ENCODE peak calls at places on chromosomes 5 and 9, in nine cellular contexts. One of them, this sample, is unnamed.
A peak's percentile ranks its signal among the peaks of the same experiment; 100 is the strongest.

GRCh38 chr5:157359350-157359910 is 93.5 kb downstream of the CYFIP2 start:
- DNase-seq in body of pancreas: no peak
- DNase-seq in cardiac muscle cell: no peak
- DNase-seq in GM13976: no peak
- DNase-seq in right lobe of liver: no peak
- DNase-seq in left ventricle myocardium inferior: no peak
- DNase-seq in activated CD8-positive, alpha-beta T cell treated with anti-CD3 and anti-CD28 coated beads for 36 hours: no peak
- DNase-seq in AG09309: no peak
- DNase-seq in uterus: no peak
- DNase-seq in this sample: no peak

GRCh38 chr9:129895376-129896268 is 60.4 kb downstream of the USP20 start:
- DNase-seq in body of pancreas: no peak
- DNase-seq in cardiac muscle cell: no peak
- DNase-seq in GM13976: no peak
- DNase-seq in right lobe of liver: no peak
- DNase-seq in left ventricle myocardium inferior: no peak
- DNase-seq in activated CD8-positive, alpha-beta T cell treated with anti-CD3 and anti-CD28 coated beads for 36 hours: peak; percentile 74
- DNase-seq in AG09309: no peak
- DNase-seq in uterus: no peak
- DNase-seq in this sample: no peak

GRCh38 chr9:102867488-102867887 is 127.6 kb upstream of the CYLC2 start:
- DNase-seq in body of pancreas: peak; percentile 5
- DNase-seq in cardiac muscle cell: no peak
- DNase-seq in GM13976: no peak
- DNase-seq in right lobe of liver: no peak
- DNase-seq in left ventricle myocardium inferior: no peak
- DNase-seq in activated CD8-positive, alpha-beta T cell treated with anti-CD3 and anti-CD28 coated beads for 36 hours: no peak
- DNase-seq in AG09309: no peak
- DNase-seq in uterus: no peak
- DNase-seq in this sample: no peak

GRCh38 chr5:14178671-14179211 is 35.6 kb downstream of the TRIO start:
- DNase-seq in body of pancreas: no peak
- DNase-seq in cardiac muscle cell: peak; percentile 74
- DNase-seq in GM13976: no peak
- DNase-seq in right lobe of liver: no peak
- DNase-seq in left ventricle myocardium inferior: no peak
- DNase-seq in activated CD8-positive, alpha-beta T cell treated with anti-CD3 and anti-CD28 coated beads for 36 hours: no peak
- DNase-seq in AG09309: peak; percentile 68
- DNase-seq in uterus: no peak
- DNase-seq in this sample: no peak

GRCh38 chr9:136138566-136138965 is 19.9 kb upstream of the TMEM250 start:
- DNase-seq in body of pancreas: no peak
- DNase-seq in cardiac muscle cell: peak; percentile 20
- DNase-seq in GM13976: peak; percentile 66
- DNase-seq in right lobe of liver: no peak
- DNase-seq in left ventricle myocardium inferior: no peak
- DNase-seq in activated CD8-positive, alpha-beta T cell treated with anti-CD3 and anti-CD28 coated beads for 36 hours: peak; percentile 83
- DNase-seq in AG09309: no peak
- DNase-seq in uterus: no peak
- DNase-seq in this sample: no peak

GRCh38 chr9:118577121-118577520 is 792.1 kb downstream of the BRINP1 start:
- DNase-seq in body of pancreas: no peak
- DNase-seq in cardiac muscle cell: peak; percentile 52
- DNase-seq in GM13976: no peak
- DNase-seq in right lobe of liver: no peak
- DNase-seq in left ventricle myocardium inferior: no peak
- DNase-seq in activated CD8-positive, alpha-beta T cell treated with anti-CD3 and anti-CD28 coated beads for 36 hours: no peak
- DNase-seq in AG09309: no peak
- DNase-seq in uterus: no peak
- DNase-seq in this sample: no peak

GRCh38 chr9:129436751-129437625 is 183.9 kb downstream of the C9orf50 start:
- DNase-seq in body of pancreas: peak; percentile 81
- DNase-seq in cardiac muscle cell: peak; percentile 92
- DNase-seq in GM13976: peak; percentile 49
- DNase-seq in right lobe of liver: no peak
- DNase-seq in left ventricle myocardium inferior: peak; percentile 72
- DNase-seq in activated CD8-positive, alpha-beta T cell treated with anti-CD3 and anti-CD28 coated beads for 36 hours: peak; percentile 45
- DNase-seq in AG09309: no peak
- DNase-seq in uterus: peak; percentile 84
- DNase-seq in this sample: no peak

GRCh38 chr5:138352071-138352721 is at the start of gene KDM3B:
- DNase-seq in body of pancreas: peak; percentile 81
- DNase-seq in cardiac muscle cell: peak; percentile 90
- DNase-seq in GM13976: peak; percentile 96
- DNase-seq in right lobe of liver: peak; percentile 89
- DNase-seq in left ventricle myocardium inferior: peak; percentile 85
- DNase-seq in activated CD8-positive, alpha-beta T cell treated with anti-CD3 and anti-CD28 coated beads for 36 hours: peak; percentile 88
- DNase-seq in AG09309: no peak
- DNase-seq in uterus: peak; percentile 73
- DNase-seq in this sample: peak; percentile 95

GRCh38 chr5:115068239-115069086 is 101.2 kb downstream of the TRIM36 start:
- DNase-seq in body of pancreas: peak; percentile 26
- DNase-seq in cardiac muscle cell: peak; percentile 8
- DNase-seq in GM13976: peak; percentile 9
- DNase-seq in right lobe of liver: no peak
- DNase-seq in left ventricle myocardium inferior: no peak
- DNase-seq in activated CD8-positive, alpha-beta T cell treated with anti-CD3 and anti-CD28 coated beads for 36 hours: peak; percentile 70
- DNase-seq in AG09309: no peak
- DNase-seq in uterus: no peak
- DNase-seq in this sample: no peak

GRCh38 chr5:133750356-133750755 is 138.0 kb upstream of the FSTL4 start:
- DNase-seq in body of pancreas: no peak
- DNase-seq in cardiac muscle cell: no peak
- DNase-seq in GM13976: no peak
- DNase-seq in right lobe of liver: no peak
- DNase-seq in left ventricle myocardium inferior: no peak
- DNase-seq in activated CD8-positive, alpha-beta T cell treated with anti-CD3 and anti-CD28 coated beads for 36 hours: no peak
- DNase-seq in AG09309: no peak
- DNase-seq in uterus: no peak
- DNase-seq in this sample: no peak

GRCh38 chr5:19975795-19976194 is 12.2 kb downstream of the CDH18 start:
- DNase-seq in body of pancreas: no peak
- DNase-seq in cardiac muscle cell: no peak
- DNase-seq in GM13976: no peak
- DNase-seq in right lobe of liver: no peak
- DNase-seq in left ventricle myocardium inferior: no peak
- DNase-seq in activated CD8-positive, alpha-beta T cell treated with anti-CD3 and anti-CD28 coated beads for 36 hours: no peak
- DNase-seq in AG09309: no peak
- DNase-seq in uterus: no peak
- DNase-seq in this sample: no peak

GRCh38 chr9:87500491-87500890 is 2.8 kb downstream of the DAPK1 start:
- DNase-seq in body of pancreas: no peak
- DNase-seq in cardiac muscle cell: no peak
- DNase-seq in GM13976: peak; percentile 52
- DNase-seq in right lobe of liver: no peak
- DNase-seq in left ventricle myocardium inferior: no peak
- DNase-seq in activated CD8-positive, alpha-beta T cell treated with anti-CD3 and anti-CD28 coated beads for 36 hours: peak; percentile 48
- DNase-seq in AG09309: no peak
- DNase-seq in uterus: no peak
- DNase-seq in this sample: no peak

GRCh38 chr5:9347541-9348295 is 198.2 kb downstream of the SEMA5A start:
- DNase-seq in body of pancreas: no peak
- DNase-seq in cardiac muscle cell: no peak
- DNase-seq in GM13976: no peak
- DNase-seq in right lobe of liver: no peak
- DNase-seq in left ventricle myocardium inferior: no peak
- DNase-seq in activated CD8-positive, alpha-beta T cell treated with anti-CD3 and anti-CD28 coated beads for 36 hours: no peak
- DNase-seq in AG09309: no peak
- DNase-seq in uterus: no peak
- DNase-seq in this sample: no peak

GRCh38 chr5:86806206-86806605 is 188.5 kb downstream of the COX7C start:
- DNase-seq in body of pancreas: no peak
- DNase-seq in cardiac muscle cell: no peak
- DNase-seq in GM13976: no peak
- DNase-seq in right lobe of liver: no peak
- DNase-seq in left ventricle myocardium inferior: no peak
- DNase-seq in activated CD8-positive, alpha-beta T cell treated with anti-CD3 and anti-CD28 coated beads for 36 hours: no peak
- DNase-seq in AG09309: no peak
- DNase-seq in uterus: no peak
- DNase-seq in this sample: no peak

GRCh38 chr5:86807046-86807712 is 189.4 kb downstream of the COX7C start:
- DNase-seq in body of pancreas: no peak
- DNase-seq in cardiac muscle cell: no peak
- DNase-seq in GM13976: no peak
- DNase-seq in right lobe of liver: no peak
- DNase-seq in left ventricle myocardium inferior: no peak
- DNase-seq in activated CD8-positive, alpha-beta T cell treated with anti-CD3 and anti-CD28 coated beads for 36 hours: no peak
- DNase-seq in AG09309: no peak
- DNase-seq in uterus: no peak
- DNase-seq in this sample: no peak
- TF ChIP-seq CTCF in body of pancreas: peak; percentile 13
- TF ChIP-seq CTCF in cardiac muscle cell: no peak
- TF ChIP-seq CTCF in GM13976: no peak
- TF ChIP-seq CTCF in right lobe of liver: no peak
- TF ChIP-seq CTCF in left ventricle myocardium inferior: no peak
- TF ChIP-seq CTCF in activated CD8-positive, alpha-beta T cell treated with anti-CD3 and anti-CD28 coated beads for 36 hours: no peak
- TF ChIP-seq CTCF in AG09309: no peak
- TF ChIP-seq CTCF in uterus: no peak
- TF ChIP-seq CTCF in this sample: no peak

GRCh38 chr5:16932401-16932800 is 3.7 kb downstream of the MYO10 start:
- DNase-seq in body of pancreas: no peak
- DNase-seq in cardiac muscle cell: no peak
- DNase-seq in GM13976: no peak
- DNase-seq in right lobe of liver: no peak
- DNase-seq in left ventricle myocardium inferior: no peak
- DNase-seq in activated CD8-positive, alpha-beta T cell treated with anti-CD3 and anti-CD28 coated beads for 36 hours: no peak
- DNase-seq in AG09309: no peak
- DNase-seq in uterus: no peak
- DNase-seq in this sample: no peak

GRCh38 chr5:16933337-16933736 is 2.8 kb downstream of the MYO10 start:
- DNase-seq in body of pancreas: no peak
- DNase-seq in cardiac muscle cell: no peak
- DNase-seq in GM13976: no peak
- DNase-seq in right lobe of liver: no peak
- DNase-seq in left ventricle myocardium inferior: no peak
- DNase-seq in activated CD8-positive, alpha-beta T cell treated with anti-CD3 and anti-CD28 coated beads for 36 hours: no peak
- DNase-seq in AG09309: no peak
- DNase-seq in uterus: no peak
- DNase-seq in this sample: no peak

GRCh38 chr5:16929347-16929746 is 6.7 kb downstream of the MYO10 start:
- DNase-seq in body of pancreas: no peak
- DNase-seq in cardiac muscle cell: no peak
- DNase-seq in GM13976: no peak
- DNase-seq in right lobe of liver: no peak
- DNase-seq in left ventricle myocardium inferior: no peak
- DNase-seq in activated CD8-positive, alpha-beta T cell treated with anti-CD3 and anti-CD28 coated beads for 36 hours: no peak
- DNase-seq in AG09309: no peak
- DNase-seq in uterus: no peak
- DNase-seq in this sample: no peak

GRCh38 chr5:16930487-16930886 is 5.6 kb downstream of the MYO10 start:
- DNase-seq in body of pancreas: no peak
- DNase-seq in cardiac muscle cell: no peak
- DNase-seq in GM13976: no peak
- DNase-seq in right lobe of liver: no peak
- DNase-seq in left ventricle myocardium inferior: no peak
- DNase-seq in activated CD8-positive, alpha-beta T cell treated with anti-CD3 and anti-CD28 coated beads for 36 hours: no peak
- DNase-seq in AG09309: no peak
- DNase-seq in uterus: no peak
- DNase-seq in this sample: no peak

DNA sequence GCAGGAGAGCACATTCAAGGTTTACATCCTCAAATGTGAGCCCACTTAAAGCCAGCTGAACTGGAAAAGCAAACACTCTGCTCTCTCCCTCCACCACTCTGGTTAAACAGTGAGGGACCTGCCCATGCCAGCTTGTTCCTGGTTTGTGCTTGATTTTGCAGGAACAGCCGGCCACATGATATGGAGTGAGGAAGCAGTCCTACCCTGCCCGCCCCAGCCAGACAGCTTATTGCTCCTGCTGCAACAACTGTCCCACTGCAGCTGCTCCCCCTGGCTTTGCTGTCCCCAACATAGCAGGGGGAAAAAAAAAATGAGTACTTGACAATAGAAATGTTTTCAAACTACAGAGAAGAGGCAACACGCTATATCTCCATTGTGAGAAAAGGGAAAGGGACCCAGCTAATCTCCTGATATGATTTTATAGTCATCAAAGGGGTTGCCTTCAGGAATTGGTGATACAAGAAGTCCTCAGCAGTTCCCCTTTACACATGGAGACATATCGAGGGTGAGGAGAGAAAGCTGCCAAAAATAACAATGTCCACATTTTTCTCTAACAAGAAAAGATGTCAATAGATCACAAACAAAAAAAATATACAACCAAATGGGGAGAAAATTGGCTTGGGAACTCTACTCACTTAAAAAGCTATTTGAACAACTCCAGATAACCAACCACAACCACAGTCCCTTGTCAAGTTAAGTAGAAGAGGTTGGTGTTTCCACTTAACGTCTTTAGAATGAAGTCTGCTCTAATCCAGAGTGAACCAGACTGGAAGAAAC is 4.6 kb downstream of the MYO10 start:
- DNase-seq in body of pancreas: peak; percentile 76
- DNase-seq in cardiac muscle cell: peak; percentile 51
- DNase-seq in GM13976: no peak
- DNase-seq in right lobe of liver: no peak
- DNase-seq in left ventricle myocardium inferior: no peak
- DNase-seq in activated CD8-positive, alpha-beta T cell treated with anti-CD3 and anti-CD28 coated beads for 36 hours: no peak
- DNase-seq in AG09309: no peak
- DNase-seq in uterus: no peak
- DNase-seq in this sample: no peak
- TF ChIP-seq CTCF in body of pancreas: peak; percentile 31
- TF ChIP-seq CTCF in cardiac muscle cell: no peak
- TF ChIP-seq CTCF in GM13976: no peak
- TF ChIP-seq CTCF in right lobe of liver: no peak
- TF ChIP-seq CTCF in left ventricle myocardium inferior: no peak
- TF ChIP-seq CTCF in activated CD8-positive, alpha-beta T cell treated with anti-CD3 and anti-CD28 coated beads for 36 hours: no peak
- TF ChIP-seq CTCF in AG09309: no peak
- TF ChIP-seq CTCF in uterus: no peak
- TF ChIP-seq CTCF in this sample: no peak

DNA sequence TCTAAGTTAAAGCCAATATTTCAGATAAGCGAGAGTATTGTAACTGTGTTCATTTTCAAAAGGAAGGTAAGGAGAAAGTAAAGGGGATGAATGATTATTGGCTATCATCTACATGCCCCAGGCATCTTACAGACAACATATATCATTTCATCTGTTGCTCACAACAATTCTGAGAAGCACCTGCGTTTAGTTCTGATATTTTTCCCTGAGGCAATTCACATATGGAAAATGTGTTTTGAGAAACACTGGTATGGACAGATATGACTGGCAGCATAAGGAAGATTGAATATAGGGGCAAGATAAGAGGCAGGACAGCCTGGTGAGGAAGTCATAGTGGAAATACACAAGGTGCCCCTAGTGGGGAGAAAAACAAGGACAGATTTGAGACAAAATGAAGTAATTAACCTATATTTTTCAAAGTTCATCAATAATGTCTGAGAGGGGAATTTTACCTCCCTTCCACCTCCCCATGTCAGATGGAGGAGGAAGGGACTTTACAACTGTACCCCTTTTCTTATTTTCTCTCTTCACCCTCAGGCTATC is 87.7 kb upstream of the TRIM32 start:
- DNase-seq in body of pancreas: no peak
- DNase-seq in cardiac muscle cell: no peak
- DNase-seq in GM13976: no peak
- DNase-seq in right lobe of liver: no peak
- DNase-seq in left ventricle myocardium inferior: no peak
- DNase-seq in activated CD8-positive, alpha-beta T cell treated with anti-CD3 and anti-CD28 coated beads for 36 hours: no peak
- DNase-seq in AG09309: no peak
- DNase-seq in uterus: no peak
- DNase-seq in this sample: no peak
- TF ChIP-seq CTCF in body of pancreas: no peak
- TF ChIP-seq CTCF in cardiac muscle cell: no peak
- TF ChIP-seq CTCF in GM13976: no peak
- TF ChIP-seq CTCF in right lobe of liver: no peak
- TF ChIP-seq CTCF in left ventricle myocardium inferior: no peak
- TF ChIP-seq CTCF in activated CD8-positive, alpha-beta T cell treated with anti-CD3 and anti-CD28 coated beads for 36 hours: no peak
- TF ChIP-seq CTCF in AG09309: no peak
- TF ChIP-seq CTCF in uterus: no peak
- TF ChIP-seq CTCF in this sample: no peak

GRCh38 chr9:98118640-98119601 is at the start of gene TRIM14:
- DNase-seq in body of pancreas: peak; percentile 50
- DNase-seq in cardiac muscle cell: peak; percentile 72
- DNase-seq in GM13976: peak; percentile 88
- DNase-seq in right lobe of liver: peak; percentile 89
- DNase-seq in left ventricle myocardium inferior: peak; percentile 54
- DNase-seq in activated CD8-positive, alpha-beta T cell treated with anti-CD3 and anti-CD28 coated beads for 36 hours: peak; percentile 72
- DNase-seq in AG09309: no peak
- DNase-seq in uterus: peak; percentile 30
- DNase-seq in this sample: peak; percentile 84
- TF ChIP-seq CTCF in body of pancreas: no peak
- TF ChIP-seq CTCF in cardiac muscle cell: peak; percentile 36
- TF ChIP-seq CTCF in GM13976: peak; percentile 32
- TF ChIP-seq CTCF in right lobe of liver: peak; percentile 23
- TF ChIP-seq CTCF in left ventricle myocardium inferior: peak; percentile 23
- TF ChIP-seq CTCF in activated CD8-positive, alpha-beta T cell treated with anti-CD3 and anti-CD28 coated beads for 36 hours: no peak
- TF ChIP-seq CTCF in AG09309: peak; percentile 27
- TF ChIP-seq CTCF in uterus: no peak
- TF ChIP-seq CTCF in this sample: peak; percentile 32

This sample was measured in GM10248.